ENCODE peak calls at places on chromosomes 16 and 17, in six cellular contexts. K is SK-N-SH, R is fibroblast of pulmonary artery, W is lower leg skin, Q is NCI-H1092, F is RPMI7951. Z is an unnamed sample.

GRCh38 chr16:56273615-56274014 is 82.3 kb downstream of the GNAO1 start:
- DNase-seq in Q (no peak), K (no peak), W (no peak), F (no peak), R (no peak), Z (no peak)

GRCh38 chr16:19389246-19389645 is 28.4 kb upstream of the TMC5 start:
- DNase-seq in R (peak; percentile 13), W (no peak), K (peak; percentile 60), F (peak; percentile 40), Q (peak; percentile 85), Z (peak; percentile 59)

GRCh38 chr17:64028874-64029464 is 8.5 kb upstream of the ICAM2 start:
- DNase-seq in F (peak; percentile 53), Q (peak; percentile 6), R (peak; percentile 80), W (peak; percentile 90), K (peak; percentile 83), Z (peak; percentile 58)

GRCh38 chr17:19886116-19886515 is 18.4 kb upstream of the ULK2 start:
- DNase-seq in W (no peak), K (no peak), F (no peak), Q (no peak), R (no peak), Z (no peak)

GRCh38 chr16:3980311-3981111 is 100.0 kb upstream of the CREBBP start:
- DNase-seq in K (peak; percentile 59), R (peak; percentile 73), Q (no peak), F (peak; percentile 68), W (no peak), Z (no peak)

GRCh38 chr16:396605-397004 is 394 bp upstream of the NME4 start:
- DNase-seq in F (peak; percentile 50), Q (peak; percentile 39), K (peak; percentile 83), W (no peak), R (peak; percentile 56), Z (peak; percentile 83)

GRCh38 chr17:27200476-27200875 is 93.4 kb upstream of the WSB1 start:
- DNase-seq in K (no peak), W (no peak), F (no peak), Q (no peak), R (no peak), Z (no peak)

GRCh38 chr16:86536621-86537020 is 18.4 kb downstream of the MTHFSD start:
- DNase-seq in F (no peak), R (no peak), Q (no peak), K (no peak), W (no peak), Z (no peak)

GRCh38 chr16:154223-155030 is 2.0 kb downstream of the HBZ start:
- DNase-seq in R (peak; percentile 30), W (no peak), Q (no peak), K (peak; percentile 82), F (peak; percentile 24), Z (peak; percentile 49)

GRCh38 chr17:81551458-81552243 is 502 bp downstream of the FAAP100 start:
- DNase-seq in Q (no peak), F (peak; percentile 49), R (no peak), W (no peak), K (peak; percentile 85), Z (no peak)

GRCh38 chr17:77831497-77832179 is 126.9 kb upstream of the TNRC6C start:
- DNase-seq in K (peak; percentile 75), R (peak; percentile 68), W (no peak), Q (no peak), F (peak; percentile 36), Z (no peak)

GRCh38 chr16:85707528-85708095 is 18.9 kb upstream of the GINS2 start:
- DNase-seq in R (no peak), W (no peak), F (no peak), K (no peak), Q (no peak), Z (no peak)

GRCh38 chr17:48871035-48871550 is 21.5 kb upstream of the ATP5MC1 start:
- DNase-seq in F (no peak), K (no peak), R (no peak), W (no peak), Q (no peak), Z (no peak)

GRCh38 chr16:58264961-58265479 is 29.8 kb downstream of the PRSS54 start:
- DNase-seq in Q (no peak), K (peak; percentile 28), W (no peak), R (peak; percentile 56), F (peak; percentile 89), Z (no peak)

GRCh38 chr16:71426069-71426879 is 15.6 kb downstream of the TLE7 start:
- DNase-seq in F (peak; percentile 58), K (peak; percentile 69), W (peak; percentile 84), Q (peak; percentile 55), R (peak; percentile 75), Z (peak; percentile 71)

GRCh38 chr17:47812146-47812920 is 9.3 kb downstream of the OSBPL7 start:
- DNase-seq in K (peak; percentile 17), W (peak; percentile 74), R (no peak), Q (no peak), F (no peak), Z (no peak)

GRCh38 chr17:956905-957304 is 22.7 kb downstream of the NXN start:
- DNase-seq in R (no peak), Q (no peak), K (peak; percentile 64), W (no peak), F (peak; percentile 85), Z (peak; percentile 36)

GRCh38 chr16:85928411-85928820 is 29.5 kb downstream of the IRF8 start:
- DNase-seq in K (no peak), F (no peak), R (peak; percentile 56), W (no peak), Q (no peak), Z (no peak)

Z was measured in SK-N-DZ.